ENCODE peak calls at places on chromosomes 4 and X, in nine cellular contexts. Q is AG20443; K is posterior cingulate gyrus; V is astrocyte of the cerebellum; D is cardiac septum; C is brain microvascular endothelial cell; M is NCI-H1092; A is DMS53; P is CD8-positive, alpha-beta memory T cell. G is an unnamed sample.

GRCh38 chrX:107676559-107677378 is 48.5 kb downstream of the PRPS1 start:
- DNase-seq in V (no peak), K (peak; percentile 60), Q (peak; percentile 69), M (no peak), A (peak; percentile 87), D (peak; percentile 89), P (peak; percentile 1), C (peak; percentile 91), G (peak; percentile 81)

GRCh38 chr4:77358315-77358928 is 201.4 kb downstream of the CCNG2 start:
- DNase-seq in P (no peak), K (no peak), Q (peak; percentile 76), C (peak; percentile 24), A (peak; percentile 66), M (no peak), V (peak; percentile 28), D (no peak), G (peak; percentile 18)

GRCh38 chrX:22122510-22122909 is 90.4 kb downstream of the PHEX start:
- DNase-seq in M (no peak), V (peak; percentile 78), Q (peak; percentile 53), A (no peak), P (no peak), C (peak; percentile 41), D (no peak), K (no peak), G (peak; percentile 88)

GRCh38 chr4:70515342-70516245 is 2.8 kb upstream of the AMTN start:
- DNase-seq in M (no peak), P (no peak), C (peak; percentile 61), V (no peak), Q (no peak), K (no peak), D (no peak), A (no peak), G (no peak)

GRCh38 chr4:88002786-88003185 is 4.6 kb upstream of the PKD2 start:
- DNase-seq in C (no peak), K (no peak), V (no peak), P (no peak), Q (peak; percentile 64), M (no peak), A (peak; percentile 55), D (no peak), G (peak; percentile 14)

GRCh38 chr4:86015412-86016350 is 344.2 kb downstream of the MAPK10 start:
- DNase-seq in P (no peak), M (no peak), D (no peak), C (no peak), Q (no peak), K (no peak), V (no peak), A (no peak), G (no peak)

GRCh38 chr4:41144812-41145211 is 69.5 kb downstream of the APBB2 start:
- DNase-seq in Q (no peak), V (no peak), P (no peak), D (no peak), M (no peak), K (no peak), C (no peak), A (no peak), G (no peak)

GRCh38 chr4:93396274-93396673 is 432.3 kb upstream of the ATOH1 start:
- DNase-seq in C (peak; percentile 56), K (no peak), A (peak; percentile 39), Q (no peak), D (no peak), V (peak; percentile 42), P (no peak), M (no peak), G (peak; percentile 1)

GRCh38 chrX:2284601-2285000 is 216.2 kb downstream of the DHRSX start:
- DNase-seq in Q (no peak), V (no peak), C (no peak), P (no peak), M (no peak), D (no peak), K (no peak), A (no peak), G (no peak)

GRCh38 chrX:125387945-125388344 is 68.3 kb downstream of the TEX13C start:
- DNase-seq in V (no peak), Q (no peak), K (no peak), M (no peak), P (no peak), C (no peak), D (no peak), A (no peak), G (no peak)

GRCh38 chr4:7955393-7955792 is 15.7 kb upstream of the AFAP1 start:
- DNase-seq in P (no peak), K (no peak), M (no peak), Q (no peak), A (no peak), C (no peak), V (no peak), D (no peak), G (no peak)

GRCh38 chr4:119099227-119099910 is 36.3 kb upstream of the MYOZ2 start:
- DNase-seq in K (no peak), D (no peak), A (no peak), Q (peak; percentile 24), P (no peak), V (no peak), M (no peak), C (no peak), G (no peak)

GRCh38 chr4:44157611-44158277 is 290.9 kb downstream of the KCTD8 start:
- DNase-seq in V (peak; percentile 57), D (no peak), A (peak; percentile 40), C (no peak), Q (no peak), K (no peak), M (no peak), P (no peak), G (no peak)

GRCh38 chr4:6204871-6205583 is 4.7 kb upstream of the JAKMIP1 start:
- DNase-seq in K (no peak), M (no peak), D (no peak), A (no peak), P (no peak), V (no peak), Q (no peak), C (no peak), G (no peak)

GRCh38 chr4:141705747-141706377 is 69.5 kb downstream of the IL15 start:
- DNase-seq in C (no peak), M (no peak), D (no peak), P (no peak), V (no peak), Q (no peak), K (no peak), A (no peak), G (no peak)

GRCh38 chrX:10051866-10052265 is 84.7 kb downstream of the CLDN34 start:
- DNase-seq in Q (no peak), P (no peak), V (no peak), A (no peak), D (no peak), M (no peak), K (no peak), C (no peak), G (no peak)

GRCh38 chrX:45422216-45422925 is 221.7 kb upstream of the DIPK2B start:
- DNase-seq in C (no peak), P (no peak), D (no peak), A (no peak), M (no peak), Q (no peak), K (no peak), V (no peak), G (no peak)

GRCh38 chrX:104137496-104137895 is 19.3 kb downstream of the SLC25A53 start:
- DNase-seq in D (no peak), K (no peak), Q (no peak), V (no peak), C (peak; percentile 8), A (peak; percentile 34), P (no peak), M (no peak), G (no peak)

GRCh38 chrX:102651242-102651967 is at the start of gene GPRASP1:
- DNase-seq in K (peak; percentile 67), A (no peak), Q (peak; percentile 34), M (peak; percentile 59), C (peak; percentile 2), D (peak; percentile 82), V (no peak), P (peak; percentile 37), G (no peak)

GRCh38 chr4:78864405-78865024 is 74.7 kb downstream of the PAQR3 start:
- DNase-seq in M (peak; percentile 56), K (no peak), D (no peak), Q (peak; percentile 42), A (peak; percentile 81), V (peak; percentile 86), C (peak; percentile 71), P (no peak), G (peak; percentile 51)

GRCh38 chr4:102780476-102781144 is 19.8 kb upstream of the MANBA start:
- DNase-seq in P (no peak), M (no peak), Q (no peak), V (no peak), A (peak; percentile 92), K (no peak), D (no peak), C (peak; percentile 12), G (peak; percentile 6)

GRCh38 chr4:22474636-22475310 is 41.1 kb downstream of the ADGRA3 start:
- DNase-seq in K (no peak), Q (no peak), P (no peak), C (peak; percentile 25), A (peak; percentile 48), D (no peak), V (peak; percentile 6), M (no peak), G (peak; percentile 23)

GRCh38 chrX:1391707-1392375 is at the start of gene SLC25A6:
- DNase-seq in M (no peak), V (peak; percentile 92), A (no peak), P (peak; percentile 99), C (peak; percentile 96), K (peak; percentile 99), Q (peak; percentile 98), D (peak; percentile 100), G (peak; percentile 92)

GRCh38 chr4:40820101-40820500 is 70.3 kb downstream of the NSUN7 start:
- DNase-seq in Q (no peak), V (no peak), M (no peak), C (no peak), D (no peak), K (no peak), A (no peak), P (no peak), G (no peak)

G was measured in stromal cell of bone marrow.